ENCODE peak calls at places on chromosomes 5 and 9, in ten cellular contexts. F, P, Q, N, L, K, C, O, U and W are unnamed samples.

GRCh38 chr5:98638701-98639100 is 134.8 kb upstream of the RGMB start:
- DNase-seq in F (no peak), P (no peak), Q (no peak), N (no peak), L (no peak), K (peak; percentile 95), C (no peak), O (no peak), U (no peak), W (no peak)

GRCh38 chr9:94941211-94941875 is 214.8 kb downstream of the AOPEP start:
- DNase-seq in F (no peak), P (no peak), Q (peak; percentile 47), N (peak; percentile 56), L (no peak), K (peak; percentile 47), C (no peak), O (no peak), U (no peak), W (no peak)

GRCh38 chr5:122424211-122424610 is 112.2 kb downstream of the SNCAIP start:
- DNase-seq in F (no peak), P (no peak), Q (no peak), N (no peak), L (no peak), K (no peak), C (no peak), O (no peak), U (no peak), W (peak; percentile 50)

GRCh38 chr9:107312651-107313050 is 29.6 kb downstream of the RAD23B start:
- DNase-seq in F (no peak), P (no peak), Q (no peak), N (no peak), L (peak; percentile 23), K (peak; percentile 20), C (no peak), O (no peak), U (no peak), W (no peak)

GRCh38 chr5:160496334-160496733 is 74.7 kb downstream of the PTTG1 start:
- DNase-seq in F (no peak), P (no peak), Q (no peak), N (no peak), L (no peak), K (no peak), C (no peak), O (no peak), U (no peak), W (no peak)

GRCh38 chr5:78641060-78641474 is 7.5 kb downstream of the LHFPL2 start:
- DNase-seq in F (no peak), P (no peak), Q (no peak), N (no peak), L (no peak), K (no peak), C (no peak), O (no peak), U (no peak), W (no peak)

GRCh38 chr9:1235650-1236401 is 185.7 kb downstream of the DMRT2 start:
- DNase-seq in F (no peak), P (no peak), Q (no peak), N (no peak), L (no peak), K (no peak), C (no peak), O (no peak), U (no peak), W (no peak)

GRCh38 chr9:23789529-23790254 is 36.3 kb downstream of the ELAVL2 start:
- DNase-seq in F (no peak), P (no peak), Q (no peak), N (no peak), L (no peak), K (no peak), C (no peak), O (no peak), U (no peak), W (no peak)

GRCh38 chr9:109264865-109265532 is 55.9 kb downstream of the EPB41L4B start:
- DNase-seq in F (no peak), P (no peak), Q (no peak), N (peak; percentile 98), L (no peak), K (peak; percentile 13), C (peak; percentile 25), O (no peak), U (no peak), W (peak; percentile 45)

GRCh38 chr5:135184646-135185045 is 150.6 kb upstream of the PITX1 start:
- DNase-seq in F (no peak), P (no peak), Q (no peak), N (no peak), L (no peak), K (no peak), C (no peak), O (no peak), U (no peak), W (no peak)

GRCh38 chr9:35852267-35852815 is 17.9 kb downstream of the OR13J1 start:
- DNase-seq in F (no peak), P (peak; percentile 7), Q (no peak), N (no peak), L (no peak), K (no peak), C (no peak), O (no peak), U (no peak), W (no peak)

GRCh38 chr5:32231929-32232328 is 57.8 kb upstream of the GOLPH3 start:
- DNase-seq in F (no peak), P (no peak), Q (no peak), N (no peak), L (no peak), K (no peak), C (no peak), O (no peak), U (no peak), W (no peak)

GRCh38 chr5:76999451-76999850 is 30.8 kb upstream of the AGGF1 start:
- DNase-seq in F (peak; percentile 44), P (no peak), Q (no peak), N (no peak), L (no peak), K (peak; percentile 91), C (no peak), O (no peak), U (no peak), W (no peak)

GRCh38 chr5:59069438-59070079 is 486.7 kb downstream of the RAB3C start:
- DNase-seq in F (peak; percentile 38), P (no peak), Q (peak; percentile 72), N (no peak), L (peak; percentile 83), K (peak; percentile 95), C (peak; percentile 37), O (peak; percentile 39), U (no peak), W (peak; percentile 22)

GRCh38 chr9:3475300-3476020 is 50.3 kb downstream of the RFX3 start:
- DNase-seq in F (no peak), P (no peak), Q (no peak), N (peak; percentile 18), L (no peak), K (no peak), C (no peak), O (no peak), U (no peak), W (no peak)
- TF ChIP-seq CTCF in F (no peak), P (no peak), Q (no peak), N (no peak), L (no peak), K (no peak), C (no peak), O (no peak), U (no peak), W (no peak)

GRCh38 chr9:137441289-137441934 is at the start of gene ENTPD8:
- DNase-seq in F (no peak), P (peak; percentile 53), Q (peak; percentile 76), N (peak; percentile 72), L (no peak), K (no peak), C (no peak), O (no peak), U (no peak), W (no peak)
- H3K27ac ChIP-seq in F (no peak within 1 kb of the TSS), P (no peak within 1 kb of the TSS), Q (peak within 1 kb of the TSS; percentile 51), N (no peak within 1 kb of the TSS), L (no peak within 1 kb of the TSS), K (no peak within 1 kb of the TSS), C (no peak within 1 kb of the TSS), O (no peak within 1 kb of the TSS), U (no peak within 1 kb of the TSS), W (no peak within 1 kb of the TSS)

GRCh38 chr9:134717793-134718645 is 76.4 kb downstream of the COL5A1 start:
- DNase-seq in F (no peak), P (no peak), Q (no peak), N (no peak), L (no peak), K (no peak), C (no peak), O (no peak), U (no peak), W (no peak)

GRCh38 chr9:134720136-134720753 is 78.6 kb downstream of the COL5A1 start:
- DNase-seq in F (no peak), P (no peak), Q (no peak), N (no peak), L (no peak), K (no peak), C (no peak), O (no peak), U (no peak), W (no peak)

GRCh38 chr9:134721344-134721743 is 79.7 kb downstream of the COL5A1 start:
- DNase-seq in F (no peak), P (no peak), Q (no peak), N (no peak), L (no peak), K (no peak), C (no peak), O (no peak), U (no peak), W (no peak)

GRCh38 chr9:134720796-134721195 is 79.2 kb downstream of the COL5A1 start:
- DNase-seq in F (no peak), P (no peak), Q (no peak), N (no peak), L (no peak), K (no peak), C (no peak), O (no peak), U (no peak), W (no peak)

DNA sequence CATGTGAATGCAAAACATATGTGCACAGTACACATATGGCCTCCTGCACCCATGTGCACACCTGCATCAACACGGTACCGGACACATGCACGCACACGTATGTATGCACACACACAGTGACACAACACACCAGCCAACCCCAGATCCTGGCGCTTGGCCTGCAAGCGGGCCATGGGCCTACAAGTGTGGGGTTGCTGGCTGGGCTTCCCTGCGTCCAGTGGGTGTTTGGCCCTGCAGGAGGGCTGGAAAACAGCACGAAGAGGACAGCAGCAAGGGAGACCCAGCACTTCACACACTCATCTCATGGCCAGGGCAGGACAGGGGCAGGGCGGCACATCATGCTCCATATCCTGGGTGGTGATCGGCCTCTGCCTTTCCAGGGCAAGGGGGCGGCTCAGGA is 77.7 kb downstream of the COL5A1 start:
- DNase-seq in F (no peak), P (no peak), Q (no peak), N (no peak), L (no peak), K (no peak), C (no peak), O (no peak), U (no peak), W (no peak)
- TF ChIP-seq CTCF in F (no peak), P (no peak), Q (no peak), N (no peak), L (no peak), K (no peak), C (no peak), O (no peak), U (no peak), W (no peak)

DNA sequence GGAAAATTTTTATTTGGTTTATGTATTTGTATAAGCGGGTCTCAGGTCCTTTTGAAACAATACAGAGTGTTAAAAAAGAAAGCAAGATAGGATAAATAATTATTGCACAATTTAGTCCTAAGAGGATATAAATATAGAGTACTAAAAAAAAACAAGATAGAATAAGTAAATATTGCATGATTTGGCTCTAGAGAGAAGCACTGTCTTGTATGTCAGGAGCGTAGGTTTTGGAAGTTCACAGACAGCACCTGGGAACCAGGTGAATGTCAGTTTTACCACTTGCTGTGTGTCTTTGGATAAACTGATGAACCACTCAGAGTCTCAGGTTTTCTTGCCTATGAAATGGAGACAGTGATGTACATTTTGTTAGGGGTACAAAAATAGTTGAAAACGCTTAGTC is 266.2 kb upstream of the ADAMTSL1 start:
- DNase-seq in F (no peak), P (no peak), Q (no peak), N (no peak), L (no peak), K (no peak), C (no peak), O (no peak), U (no peak), W (no peak)
- H3K27ac ChIP-seq in F (no peak overlapping the region), P (no peak overlapping the region), Q (no peak overlapping the region), N (no peak overlapping the region), L (no peak overlapping the region), K (no peak overlapping the region), C (no peak overlapping the region), O (no peak overlapping the region), U (no peak overlapping the region), W (no peak overlapping the region)